ENCODE peak calls at places on chromosome 5, in seven cellular contexts. T, Y, S, J, V, F and W are unnamed samples.

GRCh38 chr5:69416180-69416579 is 1.3 kb downstream of the MARVELD2 start:
- DNase-seq in T (no peak), Y (no peak), S (no peak), J (no peak), V (peak; percentile 16), F (no peak), W (no peak)

GRCh38 chr5:107874810-107875209 is 204.1 kb upstream of the EFNA5 start:
- DNase-seq in T (no peak), Y (no peak), S (peak; percentile 54), J (no peak), V (no peak), F (no peak), W (no peak)

GRCh38 chr5:159161361-159162214 is 47.8 kb downstream of the RNF145 start:
- DNase-seq in T (no peak), Y (no peak), S (no peak), J (no peak), V (no peak), F (no peak), W (no peak)

GRCh38 chr5:170783498-170784247 is at the start of gene GABRP:
- DNase-seq in T (no peak), Y (no peak), S (no peak), J (no peak), V (no peak), F (no peak), W (no peak)

GRCh38 chr5:19122923-19123322 is 865.1 kb downstream of the CDH18 start:
- DNase-seq in T (no peak), Y (no peak), S (no peak), J (no peak), V (no peak), F (no peak), W (no peak)

GRCh38 chr5:179300834-179301233 is 44.4 kb downstream of the ADAMTS2 start:
- DNase-seq in T (no peak), Y (no peak), S (no peak), J (peak; percentile 68), V (peak; percentile 19), F (no peak), W (no peak)

GRCh38 chr5:81181576-81182316 is 51.4 kb upstream of the CKMT2 start:
- DNase-seq in T (peak; percentile 2), Y (no peak), S (no peak), J (no peak), V (no peak), F (no peak), W (no peak)

GRCh38 chr5:178207917-178208280 is 3.6 kb downstream of the HNRNPAB start:
- DNase-seq in T (no peak), Y (no peak), S (no peak), J (no peak), V (no peak), F (no peak), W (no peak)

GRCh38 chr5:139100825-139101224 is 97.3 kb downstream of the SIL1 start:
- DNase-seq in T (peak; percentile 38), Y (no peak), S (peak; percentile 61), J (no peak), V (no peak), F (no peak), W (no peak)

GRCh38 chr5:116671211-116671736 is 96.7 kb upstream of the SEMA6A start:
- DNase-seq in T (no peak), Y (no peak), S (no peak), J (no peak), V (no peak), F (no peak), W (no peak)

GRCh38 chr5:173638126-173638525 is 21.7 kb upstream of the BOD1 start:
- DNase-seq in T (no peak), Y (no peak), S (no peak), J (no peak), V (no peak), F (no peak), W (no peak)

GRCh38 chr5:154945695-154946301 is 4.9 kb downstream of the MRPL22 start:
- DNase-seq in T (no peak), Y (no peak), S (peak; percentile 39), J (no peak), V (no peak), F (no peak), W (peak; percentile 20)

GRCh38 chr5:91495699-91496098 is 112.6 kb upstream of the ARRDC3 start:
- DNase-seq in T (no peak), Y (no peak), S (no peak), J (no peak), V (no peak), F (no peak), W (no peak)

GRCh38 chr5:9302228-9302627 is 243.6 kb downstream of the SEMA5A start:
- DNase-seq in T (no peak), Y (no peak), S (peak; percentile 35), J (no peak), V (no peak), F (no peak), W (peak; percentile 3)

GRCh38 chr5:52864884-52865283 is 77.2 kb downstream of the ITGA1 start:
- DNase-seq in T (no peak), Y (no peak), S (no peak), J (no peak), V (no peak), F (no peak), W (no peak)

GRCh38 chr5:43486353-43486752 is 2.7 kb upstream of the TMEM267 start:
- DNase-seq in T (no peak), Y (no peak), S (no peak), J (no peak), V (no peak), F (no peak), W (no peak)

GRCh38 chr5:35438288-35438687 is 179.4 kb upstream of the SPEF2 start:
- DNase-seq in T (no peak), Y (no peak), S (no peak), J (no peak), V (no peak), F (no peak), W (no peak)